ENCODE peak calls at places on chromosomes 2 and 18, in nine cellular contexts. M is mesothelial cell of epicardium, C is GM13977, D is B cell, K is endothelial cell, A is esophagus squamous epithelium, X is fibroblast of mammary gland, P is cardiac fibroblast, R is Calu3. T is an unnamed sample.

GRCh38 chr2:95159690-95160449 is at the start of gene ZNF514:
- DNase-seq in P (peak), M (peak), X (peak), D (peak), C (peak), A (peak), R (peak), K (peak), T (peak)

GRCh38 chr2:95231723-95232122 is 24.4 kb downstream of the ZNF892 start:
- DNase-seq in M (peak), P (peak), A (no peak), R (peak), D (peak), X (peak), K (peak), C (peak), T (peak)

GRCh38 chr2:3277050-3277747 is 100.4 kb downstream of the EIPR1 start:
- DNase-seq in X (no peak), R (no peak), D (no peak), P (no peak), C (no peak), A (no peak), K (no peak), M (no peak), T (no peak)

GRCh38 chr2:100197643-100198153 is 55.3 kb upstream of the AFF3 start:
- DNase-seq in K (peak), R (no peak), A (no peak), M (peak), P (peak), C (no peak), D (no peak), X (no peak), T (no peak)

GRCh38 chr2:73893764-73894474 is 1.1 kb downstream of the ACTG2 start:
- DNase-seq in D (no peak), M (no peak), A (no peak), X (no peak), P (no peak), R (no peak), C (no peak), K (no peak), T (no peak)

GRCh38 chr2:9236867-9237266 is 30.3 kb downstream of the ASAP2 start:
- DNase-seq in A (no peak), R (peak), D (no peak), K (no peak), C (no peak), P (no peak), X (no peak), M (no peak), T (no peak)

GRCh38 chr2:127022817-127023216 is 84.1 kb downstream of the BIN1 start:
- DNase-seq in K (no peak), A (no peak), D (no peak), X (no peak), P (no peak), C (no peak), M (no peak), R (no peak), T (no peak)

GRCh38 chr2:128635361-128635900 is 316.8 kb upstream of the HS6ST1 start:
- DNase-seq in A (no peak), C (no peak), M (peak), D (no peak), R (no peak), P (peak), K (no peak), X (peak), T (no peak)

GRCh38 chr2:112591413-112591812 is 7.0 kb downstream of the CHCHD5 start:
- DNase-seq in D (no peak), A (no peak), P (no peak), C (no peak), R (no peak), X (no peak), K (no peak), M (no peak), T (no peak)

GRCh38 chr2:99878951-99879350 is 263.4 kb downstream of the AFF3 start:
- DNase-seq in C (no peak), A (no peak), D (no peak), K (no peak), P (peak), R (no peak), X (peak), M (no peak), T (no peak)

GRCh38 chr2:199261221-199261620 is 196.5 kb downstream of the SATB2 start:
- DNase-seq in M (no peak), D (no peak), X (peak), P (peak), R (peak), K (no peak), C (no peak), A (no peak), T (no peak)

GRCh38 chr2:15795426-15795825 is 144.9 kb upstream of the MYCN start:
- DNase-seq in A (no peak), X (peak), C (no peak), P (peak), R (no peak), M (no peak), D (no peak), K (no peak), T (no peak)

GRCh38 chr2:28717339-28717758 is 34.3 kb upstream of the PPP1CB start:
- DNase-seq in M (no peak), C (no peak), A (peak), K (no peak), D (no peak), P (peak), R (peak), X (peak), T (no peak)

GRCh38 chr18:58556333-58557012 is 72.4 kb downstream of the ALPK2 start:
- DNase-seq in K (no peak), P (no peak), M (no peak), A (no peak), D (peak), C (no peak), R (no peak), X (no peak), T (no peak)

GRCh38 chr2:221549143-221549542 is 23.0 kb downstream of the EPHA4 start:
- DNase-seq in A (no peak), D (no peak), M (no peak), X (peak), K (no peak), C (no peak), P (no peak), R (no peak), T (no peak)

GRCh38 chr2:122081743-122082142 is 326.3 kb downstream of the TSN start:
- DNase-seq in C (no peak), D (no peak), X (no peak), K (no peak), P (no peak), R (no peak), A (no peak), M (no peak), T (no peak)

GRCh38 chr2:28904295-28904694 is 9.8 kb downstream of the WDR43 start:
- DNase-seq in X (peak), K (no peak), P (peak), A (no peak), M (no peak), R (no peak), D (no peak), C (no peak), T (no peak)

GRCh38 chr2:58135861-58136260 is 89.3 kb downstream of the VRK2 start:
- DNase-seq in K (no peak), M (no peak), D (no peak), R (no peak), A (no peak), P (no peak), X (no peak), C (no peak), T (no peak)

GRCh38 chr2:113251118-113251517 is 27.6 kb downstream of the PAX8 start:
- DNase-seq in P (no peak), A (no peak), R (no peak), K (no peak), D (no peak), M (no peak), C (no peak), X (no peak), T (peak)

GRCh38 chr18:73683618-73684238 is 463.9 kb downstream of the FBXO15 start:
- DNase-seq in M (no peak), K (no peak), D (no peak), X (peak), C (no peak), P (peak), A (no peak), R (peak), T (no peak)

GRCh38 chr2:121748202-121748601 is 7.2 kb upstream of the TSN start:
- DNase-seq in P (peak), R (no peak), C (no peak), A (no peak), D (no peak), M (no peak), K (no peak), X (peak), T (no peak)

GRCh38 chr2:111227716-111228141 is 107.0 kb downstream of the BCL2L11 start:
- DNase-seq in A (no peak), X (peak), K (no peak), M (no peak), R (peak), D (no peak), P (peak), C (no peak), T (no peak)

GRCh38 chr2:64212801-64213321 is 68.6 kb upstream of the PELI1 start:
- DNase-seq in D (no peak), R (no peak), X (peak), C (peak), A (no peak), K (no peak), M (no peak), P (peak), T (peak)

GRCh38 chr2:79432731-79433146 is 80.1 kb upstream of the CTNNA2 start:
- DNase-seq in A (no peak), D (no peak), X (no peak), P (no peak), M (no peak), K (no peak), C (no peak), R (no peak), T (no peak)

GRCh38 chr2:157782057-157782845 is 93.9 kb downstream of the ACVR1 start:
- DNase-seq in C (no peak), A (no peak), D (no peak), K (no peak), R (no peak), P (peak), X (peak), M (no peak), T (no peak)
- TF ChIP-seq CTCF in C (no peak), A (no peak), D (no peak), K (no peak), R (peak), P (peak), X (peak), M (peak), T (no peak)

DNA sequence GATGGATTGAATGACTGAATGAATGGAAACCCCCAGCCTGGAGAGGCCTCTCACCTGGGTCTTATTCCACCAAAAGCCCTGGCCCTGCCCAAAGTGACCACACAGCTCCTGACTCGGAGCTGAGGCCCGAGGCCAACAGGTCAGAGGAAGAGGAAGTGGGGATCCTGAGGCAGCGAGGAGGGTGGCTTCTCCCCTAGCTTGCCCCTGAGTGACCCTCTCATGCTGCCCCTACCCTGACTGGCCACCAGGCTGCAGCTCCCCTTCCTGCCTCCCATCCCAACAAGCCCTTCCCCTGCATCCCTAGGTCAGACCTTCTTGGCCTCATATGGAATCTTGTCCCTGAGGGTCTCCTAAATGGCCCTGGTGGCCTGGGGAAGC is 134.6 kb upstream of the HDAC4 start:
- DNase-seq in R (no peak), K (no peak), D (no peak), A (no peak), X (no peak), C (no peak), P (no peak), M (no peak), T (no peak)
- TF ChIP-seq CTCF in R (no peak), K (no peak), D (no peak), A (no peak), X (no peak), C (no peak), P (no peak), M (no peak), T (no peak)

GRCh38 chr2:151552287-151552686 is 142.6 kb downstream of the RIF1 start:
- DNase-seq in M (no peak), C (no peak), P (no peak), D (no peak), R (no peak), K (no peak), A (no peak), X (no peak), T (no peak)

GRCh38 chr2:151551556-151551955 is 141.9 kb downstream of the RIF1 start:
- DNase-seq in R (no peak), D (no peak), A (no peak), X (no peak), M (no peak), K (no peak), P (no peak), C (no peak), T (no peak)

GRCh38 chr2:151560289-151560688 is 150.6 kb downstream of the RIF1 start:
- DNase-seq in D (no peak), R (no peak), K (no peak), A (no peak), M (no peak), P (peak), C (no peak), X (peak), T (no peak)

DNA sequence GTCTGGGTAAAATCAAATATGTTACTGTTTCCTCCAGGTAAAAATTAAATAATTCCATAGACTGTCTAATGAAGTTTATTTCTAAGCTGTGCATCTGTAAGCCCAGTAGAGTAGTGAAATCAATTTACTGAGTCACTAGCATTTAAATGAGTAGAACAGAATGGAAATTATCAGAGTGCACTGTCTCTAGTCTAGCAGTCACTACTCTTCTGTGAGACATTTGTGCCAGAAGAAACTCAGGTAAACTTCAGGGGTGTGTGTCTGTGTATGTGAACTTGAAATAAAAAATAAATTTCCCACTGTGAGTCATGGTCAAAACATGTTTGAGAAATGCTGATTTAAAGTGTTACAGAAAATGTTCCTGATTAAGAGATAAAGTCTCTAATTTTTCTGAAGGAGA is 146.4 kb downstream of the RIF1 start:
- DNase-seq in R (no peak), K (no peak), C (no peak), A (no peak), M (no peak), D (no peak), X (no peak), P (no peak), T (no peak)
- TF ChIP-seq CTCF in R (no peak), K (no peak), C (no peak), A (no peak), M (no peak), D (no peak), X (no peak), P (no peak), T (no peak)

DNA sequence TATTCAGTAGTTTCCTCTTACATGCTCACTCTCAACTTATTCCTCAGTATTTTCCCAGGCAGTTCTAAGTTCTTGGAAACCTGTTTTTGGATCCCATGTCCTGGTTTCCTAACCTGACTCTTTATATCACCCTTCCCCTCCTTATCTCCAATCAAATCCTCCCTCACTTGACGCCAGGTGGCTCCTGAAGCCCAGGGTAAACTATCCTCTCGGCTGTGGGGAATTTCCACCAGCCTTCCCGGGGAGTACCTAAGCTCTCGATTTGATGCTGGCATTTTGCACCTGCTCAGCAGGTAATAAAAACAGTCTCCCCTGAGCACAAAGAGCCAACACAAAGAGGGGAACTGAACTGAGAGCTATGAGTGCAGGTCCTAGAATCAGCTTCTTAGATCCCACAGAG is 538.0 kb downstream of the SLC4A3 start:
- DNase-seq in C (no peak), D (no peak), P (no peak), K (peak), M (no peak), R (peak), A (no peak), X (no peak), T (no peak)
- TF ChIP-seq CTCF in C (no peak), D (no peak), P (no peak), K (no peak), M (no peak), R (peak), A (no peak), X (no peak), T (no peak)

GRCh38 chr2:105597011-105597830 is 147.5 kb upstream of the NCK2 start:
- DNase-seq in A (no peak), D (no peak), M (no peak), P (no peak), X (no peak), C (no peak), K (no peak), R (no peak), T (no peak)

GRCh38 chr2:105597831-105598293 is 146.8 kb upstream of the NCK2 start:
- DNase-seq in K (no peak), P (no peak), C (no peak), X (no peak), M (no peak), D (no peak), R (no peak), A (no peak), T (no peak)

GRCh38 chr2:105593221-105593967 is 151.3 kb upstream of the NCK2 start:
- DNase-seq in C (no peak), D (no peak), X (no peak), K (no peak), M (no peak), P (no peak), A (no peak), R (no peak), T (no peak)

GRCh38 chr2:105596522-105596921 is 148.2 kb upstream of the NCK2 start:
- DNase-seq in K (no peak), X (no peak), M (no peak), R (no peak), P (no peak), C (no peak), A (no peak), D (no peak), T (no peak)

GRCh38 chr2:105595536-105595935 is 149.2 kb upstream of the NCK2 start:
- DNase-seq in D (no peak), K (no peak), C (no peak), X (no peak), R (peak), P (no peak), M (no peak), A (no peak), T (no peak)
- TF ChIP-seq CTCF in D (no peak), K (no peak), C (no peak), X (no peak), R (peak), P (no peak), M (no peak), A (no peak), T (no peak)

T was measured in GM10248.